ENCODE peak calls at places on chromosomes 16 and 17, in six cellular contexts. W, K, H, D, E and R are unnamed samples.

GRCh38 chr16:733382-734207 is 6.7 kb downstream of the HAGHL start:
- DNase-seq in W (no peak), K (no peak), H (peak), D (peak), E (no peak), R (no peak)

GRCh38 chr17:76841776-76842405 is 26.3 kb upstream of the MGAT5B start:
- DNase-seq in W (no peak), K (no peak), H (no peak), D (peak), E (no peak), R (no peak)

GRCh38 chr17:31915456-31916100 is 14.1 kb upstream of the UTP6 start:
- DNase-seq in W (no peak), K (no peak), H (no peak), D (no peak), E (no peak), R (peak)

GRCh38 chr17:44919885-44920564 is 4.7 kb upstream of the GFAP start:
- DNase-seq in W (peak), K (peak), H (peak), D (peak), E (peak), R (peak)

GRCh38 chr16:74607310-74607966 is 524 bp upstream of the GLG1 start:
- DNase-seq in W (no peak), K (no peak), H (no peak), D (no peak), E (no peak), R (no peak)

GRCh38 chr16:24851700-24852099 is 5.9 kb downstream of the SLC5A11 start:
- DNase-seq in W (no peak), K (no peak), H (no peak), D (no peak), E (peak), R (peak)

GRCh38 chr16:57742543-57742942 is 7.0 kb downstream of the KATNB1 start:
- DNase-seq in W (no peak), K (no peak), H (no peak), D (no peak), E (no peak), R (no peak)

GRCh38 chr16:88303890-88304819 is 78.6 kb upstream of the ZNF469 start:
- DNase-seq in W (no peak), K (peak), H (no peak), D (no peak), E (peak), R (peak)

GRCh38 chr16:89019511-89019910 is 42.5 kb upstream of the CBFA2T3 start:
- DNase-seq in W (no peak), K (peak), H (no peak), D (no peak), E (no peak), R (no peak)

GRCh38 chr17:9887521-9887920 is 17.6 kb downstream of the RCVRN start:
- DNase-seq in W (no peak), K (no peak), H (no peak), D (no peak), E (no peak), R (no peak)

GRCh38 chr17:9886141-9886930 is 18.7 kb downstream of the RCVRN start:
- DNase-seq in W (no peak), K (no peak), H (no peak), D (no peak), E (no peak), R (no peak)

GRCh38 chr17:9895923-9896322 is 9.1 kb downstream of the RCVRN start:
- DNase-seq in W (no peak), K (no peak), H (no peak), D (no peak), E (no peak), R (no peak)

GRCh38 chr17:9893606-9894005 is 11.5 kb downstream of the RCVRN start:
- DNase-seq in W (no peak), K (no peak), H (no peak), D (no peak), E (peak), R (no peak)

GRCh38 chr17:9890124-9890523 is 14.9 kb downstream of the RCVRN start:
- DNase-seq in W (no peak), K (no peak), H (no peak), D (peak), E (no peak), R (no peak)
- TF ChIP-seq CTCF in W (no peak), K (peak), H (peak), D (peak), E (peak), R (peak)

DNA sequence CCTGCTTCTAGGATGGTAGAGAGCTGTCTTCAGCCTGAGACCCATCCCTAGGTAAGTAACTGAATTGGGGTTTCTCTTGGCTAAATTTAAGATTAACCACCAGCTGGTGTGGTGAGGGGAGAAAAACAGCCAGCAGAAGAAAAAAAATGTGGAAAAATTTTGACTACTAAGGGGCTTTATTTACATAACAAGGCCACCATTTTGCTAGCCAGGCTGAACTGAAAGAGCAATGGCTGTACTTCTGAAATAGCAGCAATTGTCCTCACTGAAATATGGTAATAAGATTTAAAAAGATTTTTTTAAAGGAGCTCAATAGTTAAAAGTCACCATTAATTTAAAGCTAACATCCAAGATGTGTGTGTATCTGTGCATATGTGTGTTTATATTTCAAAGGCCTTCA is 12.4 kb upstream of the TRIM25 start:
- DNase-seq in W (no peak), K (no peak), H (no peak), D (no peak), E (no peak), R (no peak)
- H3K4me3 ChIP-seq in W (no peak), K (no peak), H (no peak), D (no peak), E (no peak), R (no peak)

GRCh38 chr16:56311208-56312027 is 113.9 kb downstream of the AMFR start:
- DNase-seq in W (no peak), K (no peak), H (no peak), D (no peak), E (no peak), R (no peak)
- TF ChIP-seq CTCF in W (no peak), K (no peak), H (peak), D (peak), E (no peak), R (no peak)

GRCh38 chr16:66587881-66588600 is 8.8 kb downstream of the CMTM2 start:
- DNase-seq in W (no peak), K (no peak), H (no peak), D (no peak), E (no peak), R (no peak)
- H3K4me3 ChIP-seq in W (no peak), K (no peak), H (no peak), D (no peak), E (no peak), R (no peak)

DNA sequence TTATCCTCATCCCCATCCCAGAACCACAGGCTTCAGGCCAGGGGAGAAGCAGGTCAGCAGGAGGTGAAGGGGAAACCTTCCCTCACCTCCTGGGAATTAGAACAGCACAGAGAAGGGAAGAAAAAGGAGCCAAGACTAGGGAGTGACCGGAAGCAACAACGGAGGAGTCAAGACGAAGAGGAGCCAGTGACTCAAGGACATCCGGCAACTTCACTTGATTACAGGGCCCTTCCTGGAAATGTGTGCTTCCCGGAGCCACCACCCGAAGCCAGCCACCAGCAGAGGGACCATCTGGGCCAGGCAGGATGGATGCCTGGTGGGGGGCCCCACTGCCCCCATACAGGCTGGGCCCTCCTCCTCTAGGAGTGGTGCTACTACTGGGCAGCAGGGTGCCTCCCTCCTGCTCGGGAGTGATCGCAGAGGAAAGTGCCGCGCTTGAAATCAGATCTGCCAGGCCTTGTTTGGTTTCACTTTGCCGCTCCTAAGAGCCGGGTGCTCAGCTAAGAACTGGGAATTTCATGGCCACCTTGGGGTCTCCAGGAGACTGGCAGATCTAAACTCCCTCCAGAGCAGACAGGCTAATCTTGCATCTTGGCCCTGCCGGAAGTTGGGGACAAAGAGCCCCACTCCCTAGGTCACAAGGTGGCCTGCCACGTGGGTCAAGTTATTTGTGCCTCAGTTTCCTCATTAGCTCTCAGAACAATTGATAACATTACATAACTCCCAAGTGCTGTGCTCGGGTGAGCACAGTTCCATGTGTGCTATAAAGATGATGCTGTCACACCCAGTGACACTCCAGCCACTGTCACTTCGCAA is 6.6 kb downstream of the CDC42EP4 start:
- DNase-seq in W (peak), K (peak), H (no peak), D (peak), E (peak), R (peak)
- TF ChIP-seq CTCF in W (no peak), K (peak), H (no peak), D (peak), E (peak), R (peak)

GRCh38 chr16:1966460-1966859 is at the start of gene RNF151:
- DNase-seq in W (no peak), K (no peak), H (no peak), D (no peak), E (no peak), R (no peak)
- H3K4me3 ChIP-seq in W (peak), K (peak), H (peak), D (peak), E (peak), R (peak)